ENCODE peak calls at places on chromosomes 11 and 22, in seven cellular contexts. C is fibroblast of lung, E is BJ, W is HS-5, G is GM06990, I is MV-4-11, R is COR-L47. L is an unnamed sample.
A peak's percentile ranks its signal among the peaks of the same experiment; 100 is the strongest.

GRCh38 chr11:122720482-122720881 is 65.0 kb downstream of the UBASH3B start:
- DNase-seq in C (no peak), E (no peak), W (no peak), G (no peak), I (no peak), R (no peak), L (no peak)

GRCh38 chr11:76444065-76444383 is 794 bp upstream of the EMSY start:
- DNase-seq in C (no peak), E (no peak), W (no peak), G (no peak), I (no peak), R (no peak), L (no peak)

GRCh38 chr22:19057539-19057938 is 64.7 kb downstream of the DGCR2 start:
- DNase-seq in C (no peak), E (no peak), W (no peak), G (no peak), I (no peak), R (no peak), L (no peak)

GRCh38 chr11:48116843-48117242 is 99.8 kb upstream of the OR4B1 start:
- DNase-seq in C (no peak), E (no peak), W (no peak), G (no peak), I (no peak), R (no peak), L (no peak)

GRCh38 chr22:31661851-31662667 is at the start of gene PISD:
- DNase-seq in C (peak; percentile 92), E (no peak), W (peak; percentile 90), G (peak; percentile 96), I (peak; percentile 95), R (peak; percentile 93), L (peak; percentile 84)

GRCh38 chr22:38709306-38709705 is 3.6 kb downstream of the GTPBP1 start:
- DNase-seq in C (no peak), E (no peak), W (no peak), G (no peak), I (no peak), R (no peak), L (no peak)

GRCh38 chr11:28049338-28050216 is 58.4 kb downstream of the KIF18A start:
- DNase-seq in C (peak; percentile 55), E (no peak), W (no peak), G (no peak), I (peak; percentile 20), R (no peak), L (no peak)

GRCh38 chr22:17130199-17130598 is 9.0 kb upstream of the TMEM121B start:
- DNase-seq in C (no peak), E (no peak), W (peak; percentile 56), G (no peak), I (peak; percentile 18), R (no peak), L (no peak)

GRCh38 chr11:73359930-73360742 is 16.1 kb upstream of the RELT start:
- DNase-seq in C (peak; percentile 48), E (no peak), W (no peak), G (no peak), I (peak; percentile 12), R (peak; percentile 38), L (peak; percentile 18)

L was measured in NCI-H1694 treated with DMSO at 0.1 percent for 48 hours.